ENCODE peak calls at places on chromosomes 4 and X, in ten cellular contexts. W is hippocampal formation, R is SHP77, M is WERI-Rb-1, J is NCI-H510A, P is NCI-H1930, Y is fibroblast of pulmonary artery, S is GM13977, B is K562, Z is lung. O is an unnamed sample.

GRCh38 chrX:121569609-121570008 is 522.2 kb downstream of the GLUD2 start:
- DNase-seq in P (no peak), M (no peak), W (no peak), S (no peak), Y (no peak), J (no peak), R (no peak), B (no peak), Z (no peak), O (no peak)

GRCh38 chr4:187547281-187547680 is 448.3 kb upstream of the ZFP42 start:
- DNase-seq in Y (no peak), B (no peak), W (no peak), P (no peak), S (no peak), Z (no peak), M (no peak), J (no peak), R (no peak), O (no peak)

GRCh38 chr4:112908511-112908910 is 140.9 kb upstream of the ANK2 start:
- DNase-seq in B (no peak), R (no peak), M (peak; percentile 30), Y (no peak), W (no peak), S (no peak), P (no peak), Z (no peak), J (no peak), O (no peak)

GRCh38 chrX:57595381-57595811 is 3.6 kb downstream of the ZXDB start:
- DNase-seq in Z (no peak), W (no peak), J (no peak), Y (peak; percentile 77), B (no peak), R (no peak), S (no peak), M (no peak), P (no peak), O (peak; percentile 28)

GRCh38 chr4:185597532-185598188 is 62.4 kb upstream of the PDLIM3 start:
- DNase-seq in P (peak; percentile 64), R (peak; percentile 29), W (peak; percentile 71), B (peak; percentile 78), Y (peak; percentile 91), M (peak; percentile 80), J (peak; percentile 1), S (peak; percentile 73), Z (peak; percentile 76), O (peak; percentile 69)

GRCh38 chr4:108140328-108140727 is 28.4 kb downstream of the LEF1 start:
- DNase-seq in Y (no peak), M (no peak), J (no peak), R (no peak), W (no peak), B (no peak), S (no peak), P (no peak), Z (no peak), O (no peak)

GRCh38 chr4:154073107-154073817 is 284.4 kb upstream of the SFRP2 start:
- DNase-seq in B (no peak), Y (peak; percentile 39), S (no peak), Z (no peak), P (no peak), R (no peak), W (no peak), M (no peak), J (no peak), O (no peak)

GRCh38 chr4:75990129-75990528 is 616 bp downstream of the SDAD1 start:
- DNase-seq in Y (peak; percentile 17), W (no peak), Z (no peak), J (no peak), B (no peak), S (no peak), P (no peak), M (no peak), R (no peak), O (no peak)

O was measured in A549.